ENCODE peak calls at places on chromosome 1, in six cellular contexts. N is SJSA1, P is mammary epithelial cell, J is aorta, Y is mesenchymal stem cell, E is Karpas-422. A is an unnamed sample.

GRCh38 chr1:53091841-53092645 is 30.0 kb downstream of the PODN start:
- DNase-seq in N (no peak), P (no peak), J (no peak), Y (no peak), E (no peak), A (no peak)

GRCh38 chr1:190474587-190475305 is 2.9 kb downstream of the BRINP3 start:
- DNase-seq in N (no peak), P (no peak), J (no peak), Y (no peak), E (no peak), A (no peak)

GRCh38 chr1:14850563-14850962 is 252.1 kb downstream of the KAZN start:
- DNase-seq in N (peak; percentile 52), P (no peak), J (no peak), Y (no peak), E (no peak), A (no peak)

GRCh38 chr1:47859092-47859743 is 138.0 kb downstream of the TRABD2B start:
- DNase-seq in N (no peak), P (peak; percentile 86), J (no peak), Y (no peak), E (no peak), A (no peak)

GRCh38 chr1:85297855-85298629 is 21.6 kb upstream of the BCL10 start:
- DNase-seq in N (peak; percentile 97), P (peak; percentile 96), J (no peak), Y (peak; percentile 99), E (peak; percentile 79), A (no peak)

GRCh38 chr1:117607471-117607870 is 1.6 kb downstream of the TENT5C start:
- DNase-seq in N (no peak), P (peak; percentile 9), J (peak; percentile 65), Y (peak; percentile 35), E (peak; percentile 47), A (no peak)

GRCh38 chr1:100730130-100730529 is 10.6 kb downstream of the VCAM1 start:
- DNase-seq in N (no peak), P (no peak), J (no peak), Y (no peak), E (no peak), A (no peak)

GRCh38 chr1:40717065-40717464 is 25.6 kb downstream of the NFYC start:
- DNase-seq in N (no peak), P (no peak), J (no peak), Y (no peak), E (no peak), A (no peak)

GRCh38 chr1:171052977-171053376 is 37.7 kb upstream of the FMO3 start:
- DNase-seq in N (no peak), P (no peak), J (no peak), Y (no peak), E (no peak), A (no peak)

GRCh38 chr1:50060279-50060678 is 36.5 kb upstream of the AGBL4 start:
- DNase-seq in N (no peak), P (peak; percentile 15), J (no peak), Y (no peak), E (no peak), A (no peak)

GRCh38 chr1:28510350-28511223 is 4.7 kb downstream of the RCC1 start:
- DNase-seq in N (peak; percentile 74), P (peak; percentile 57), J (no peak), Y (peak; percentile 44), E (peak; percentile 87), A (no peak)

GRCh38 chr1:43444151-43444826 is 9.4 kb downstream of the HYI start:
- DNase-seq in N (no peak), P (no peak), J (no peak), Y (no peak), E (no peak), A (peak; percentile 22)

GRCh38 chr1:203448521-203449061 is 27.0 kb upstream of the PRELP start:
- DNase-seq in N (peak; percentile 42), P (no peak), J (no peak), Y (peak; percentile 62), E (no peak), A (peak; percentile 82)

GRCh38 chr1:15272009-15272781 is 25.2 kb downstream of the FHAD1 start:
- DNase-seq in N (peak; percentile 68), P (peak; percentile 70), J (peak; percentile 76), Y (peak; percentile 82), E (peak; percentile 80), A (peak; percentile 82)

GRCh38 chr1:116997011-116997410 is 4.5 kb upstream of the CD101 start:
- DNase-seq in N (peak; percentile 50), P (no peak), J (no peak), Y (no peak), E (no peak), A (no peak)

GRCh38 chr1:32623775-32624174 is 26.6 kb downstream of the ZBTB8OS start:
- DNase-seq in N (no peak), P (no peak), J (no peak), Y (no peak), E (no peak), A (no peak)

GRCh38 chr1:10733967-10734366 is 62.5 kb downstream of the CASZ1 start:
- DNase-seq in N (no peak), P (peak; percentile 40), J (no peak), Y (no peak), E (no peak), A (no peak)

GRCh38 chr1:8702121-8702520 is 115.3 kb downstream of the RERE start:
- DNase-seq in N (peak; percentile 57), P (peak; percentile 48), J (no peak), Y (peak; percentile 54), E (no peak), A (no peak)

GRCh38 chr1:100585774-100586173 is 47.8 kb downstream of the GPR88 start:
- DNase-seq in N (peak; percentile 55), P (peak; percentile 29), J (no peak), Y (no peak), E (no peak), A (no peak)

GRCh38 chr1:188476606-188477005 is 1647.9 kb downstream of the PLA2G4A start:
- DNase-seq in N (no peak), P (no peak), J (no peak), Y (no peak), E (no peak), A (no peak)

GRCh38 chr1:85258536-85259117 is 835 bp downstream of the C1orf52 start:
- DNase-seq in N (no peak), P (no peak), J (peak; percentile 56), Y (no peak), E (no peak), A (no peak)

GRCh38 chr1:76038306-76039004 is 36.1 kb upstream of the ST6GALNAC3 start:
- DNase-seq in N (no peak), P (no peak), J (no peak), Y (peak; percentile 61), E (no peak), A (no peak)

DNA sequence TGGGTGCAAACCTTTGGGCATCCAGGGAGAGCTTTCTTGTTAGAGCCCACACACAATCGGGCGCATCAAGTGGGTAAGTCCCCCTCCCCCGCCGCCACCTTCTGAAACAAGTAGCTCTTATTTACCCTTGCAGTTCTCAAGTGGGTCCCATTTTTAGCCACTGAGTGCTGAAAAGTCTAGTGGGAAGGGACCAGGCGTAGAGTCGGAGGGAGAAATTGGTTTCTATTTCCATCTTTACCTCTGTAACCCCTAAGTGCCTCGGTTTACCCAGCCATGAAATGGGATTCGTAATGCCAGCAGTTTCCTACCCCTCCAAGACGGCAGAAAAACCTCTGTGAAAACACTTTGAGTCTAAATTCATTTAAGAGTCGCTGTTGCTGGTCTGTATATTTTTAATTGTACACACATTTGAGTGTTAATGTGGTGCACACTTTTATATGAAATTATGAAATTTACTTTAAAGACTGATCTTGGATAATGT is 904 bp downstream of the TLCD4 start:
- DNase-seq in N (peak; percentile 10), P (peak; percentile 5), J (no peak), Y (peak; percentile 10), E (no peak), A (no peak)
- H3K4me3 ChIP-seq in N (peak overlapping the region; percentile 83), P (peak overlapping the region; percentile 64), J (peak overlapping the region; percentile 88), Y (peak overlapping the region; percentile 90), E (no peak overlapping the region), A (peak overlapping the region; percentile 74)

GRCh38 chr1:234988536-234988935 is 140.1 kb downstream of the TOMM20 start:
- DNase-seq in N (no peak), P (no peak), J (no peak), Y (no peak), E (no peak), A (no peak)

GRCh38 chr1:234987415-234988159 is 141.1 kb downstream of the TOMM20 start:
- DNase-seq in N (peak; percentile 94), P (peak; percentile 72), J (peak; percentile 88), Y (peak; percentile 97), E (no peak), A (peak; percentile 88)

GRCh38 chr1:234988160-234988528 is 140.5 kb downstream of the TOMM20 start:
- DNase-seq in N (no peak), P (no peak), J (no peak), Y (no peak), E (no peak), A (no peak)

GRCh38 chr1:234985531-234986294 is 142.9 kb downstream of the TOMM20 start:
- DNase-seq in N (no peak), P (no peak), J (no peak), Y (no peak), E (no peak), A (peak; percentile 76)

DNA sequence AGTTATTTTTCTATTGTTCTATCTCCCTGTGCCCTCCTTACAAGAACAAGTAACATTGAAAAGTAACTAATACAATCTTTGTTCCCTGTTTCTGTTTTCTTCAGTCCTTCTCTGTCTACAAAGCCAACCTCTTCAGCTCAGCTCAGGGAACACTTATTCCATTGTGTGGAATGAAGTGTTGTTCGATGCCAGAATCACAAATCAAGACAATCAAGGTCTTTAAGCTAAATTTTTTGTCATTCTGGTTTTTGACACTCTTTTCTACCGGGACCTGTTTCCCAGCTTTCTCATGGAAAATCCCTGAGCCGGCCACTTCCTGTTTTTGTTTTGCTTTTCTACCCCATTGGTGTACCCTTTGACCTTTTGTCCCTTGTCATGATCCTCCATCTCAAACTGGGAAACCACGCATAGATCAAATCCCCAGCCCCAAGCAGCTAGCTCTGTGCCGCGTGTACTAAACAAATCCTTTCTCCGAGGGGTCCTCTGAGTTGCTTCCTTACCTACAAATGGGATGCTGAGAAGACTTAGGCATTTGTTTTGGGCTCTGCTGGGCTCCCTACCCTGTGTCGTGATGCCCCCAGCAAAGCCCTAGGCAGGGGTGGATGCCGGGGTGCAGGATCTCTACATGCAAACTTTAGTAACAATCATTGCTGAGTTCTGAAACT is 141.8 kb downstream of the TOMM20 start:
- DNase-seq in N (no peak), P (peak; percentile 53), J (no peak), Y (peak; percentile 93), E (no peak), A (no peak)
- H3K27ac ChIP-seq in N (peak overlapping the region; percentile 93), P (peak overlapping the region; percentile 37), J (peak overlapping the region; percentile 97), Y (peak overlapping the region; percentile 83), E (no peak overlapping the region), A (peak overlapping the region; percentile 98)

DNA sequence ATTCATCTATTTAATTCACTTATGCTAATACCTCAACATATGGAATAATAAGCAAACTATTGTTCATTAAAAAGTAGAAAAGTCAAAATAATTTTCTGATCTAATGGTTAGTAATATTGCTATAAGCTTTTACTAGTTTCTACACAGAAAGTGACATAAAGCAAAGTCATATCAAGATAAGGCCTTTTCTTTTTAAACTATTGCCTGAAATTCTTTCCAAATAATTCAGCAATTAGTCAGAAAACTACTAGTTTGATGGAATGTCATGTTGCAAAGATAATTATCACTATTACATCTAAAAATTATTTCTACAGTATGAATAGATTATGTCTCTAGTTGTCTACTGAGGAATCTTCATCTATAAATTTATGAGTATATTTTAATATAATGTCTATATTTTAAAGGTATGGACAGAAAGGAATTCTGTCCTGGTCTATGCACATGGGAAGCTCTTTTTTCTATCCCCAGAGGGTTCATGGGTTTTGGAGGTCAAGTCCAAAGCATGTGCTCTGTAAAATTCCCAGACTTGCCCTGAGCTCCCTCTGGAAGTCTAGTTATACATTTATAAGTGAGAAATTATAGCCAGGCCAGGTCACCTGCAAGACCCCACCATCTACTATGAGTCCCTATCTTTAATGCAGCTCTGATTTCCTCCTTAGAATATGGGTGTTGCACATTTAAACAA is 84.6 kb upstream of the DPYD start:
- DNase-seq in N (no peak), P (peak; percentile 16), J (no peak), Y (no peak), E (no peak), A (no peak)
- H3K4me3 ChIP-seq in N (no peak overlapping the region), P (no peak overlapping the region), J (no peak overlapping the region), Y (no peak overlapping the region), E (no peak overlapping the region), A (no peak overlapping the region)

GRCh38 chr1:156667610-156667967 is 9.6 kb downstream of the NES start:
- DNase-seq in N (no peak), P (no peak), J (no peak), Y (peak; percentile 50), E (no peak), A (no peak)
- H3K27ac ChIP-seq in N (no peak overlapping the region), P (no peak overlapping the region), J (no peak overlapping the region), Y (no peak overlapping the region), E (no peak overlapping the region), A (peak overlapping the region; percentile 54)

A was measured in kidney.